ENCODE peak calls at places on chromosomes 7 and 10, in six cellular contexts. V is K562, N is HepG2, X is GM12891, S is H1, A is GM12878. E is an unnamed sample.

GRCh38 chr10:68561804-68562649 is 1.9 kb downstream of the TET1 start:
- DNase-seq in A (no peak), N (no peak), S (peak), V (peak), X (no peak), E (no peak)

GRCh38 chr10:62048919-62049636 is 147.6 kb downstream of the ARID5B start:
- DNase-seq in X (no peak), N (peak), A (no peak), V (peak), S (peak), E (no peak)

GRCh38 chr7:99190359-99191009 is 17.4 kb downstream of the KPNA7 start:
- DNase-seq in N (peak), S (no peak), A (no peak), X (no peak), V (no peak), E (no peak)

GRCh38 chr10:77333610-77334340 is 303.8 kb downstream of the KCNMA1 start:
- DNase-seq in A (no peak), N (peak), X (no peak), V (no peak), S (no peak), E (no peak)

GRCh38 chr10:119006451-119007210 is 22.9 kb upstream of the NANOS1 start:
- DNase-seq in X (no peak), V (no peak), N (peak), A (no peak), S (no peak), E (no peak)

GRCh38 chr7:44538798-44539668 is 2.1 kb downstream of the NPC1L1 start:
- DNase-seq in V (no peak), X (no peak), S (no peak), N (no peak), A (no peak), E (no peak)

GRCh38 chr10:120989996-120990395 is 138.8 kb downstream of the WDR11 start:
- DNase-seq in V (no peak), N (no peak), X (no peak), A (no peak), S (no peak), E (no peak)

GRCh38 chr7:45171946-45172345 is 14.4 kb downstream of the RAMP3 start:
- DNase-seq in N (no peak), X (no peak), A (no peak), V (no peak), S (no peak), E (no peak)

GRCh38 chr7:6205921-6206660 is 66.3 kb downstream of the CYTH3 start:
- DNase-seq in N (no peak), V (no peak), A (no peak), X (no peak), S (no peak), E (no peak)

GRCh38 chr7:136883046-136883445 is 14.6 kb downstream of the CHRM2 start:
- DNase-seq in V (no peak), X (no peak), N (no peak), A (no peak), S (no peak), E (no peak)

GRCh38 chr10:17452060-17452894 is 2.1 kb downstream of the ST8SIA6 start:
- DNase-seq in X (no peak), V (no peak), S (peak), A (no peak), N (no peak), E (no peak)

GRCh38 chr7:147670759-147671158 is 919.8 kb upstream of the C7orf33 start:
- DNase-seq in S (no peak), X (no peak), V (no peak), A (no peak), N (no peak), E (no peak)

GRCh38 chr7:54145716-54146115 is 396.5 kb upstream of the VSTM2A start:
- DNase-seq in X (no peak), V (no peak), N (no peak), S (no peak), A (no peak), E (no peak)

GRCh38 chr10:123842692-123843385 is 48.8 kb downstream of the CPXM2 start:
- DNase-seq in A (no peak), V (no peak), S (no peak), N (no peak), X (no peak), E (no peak)

GRCh38 chr10:43845121-43845520 is 196.4 kb upstream of the ZNF32 start:
- DNase-seq in X (no peak), V (no peak), S (no peak), A (no peak), N (no peak), E (no peak)

GRCh38 chr10:116753759-116754158 is 11.4 kb upstream of the HSPA12A start:
- DNase-seq in X (no peak), V (no peak), N (no peak), A (no peak), S (no peak), E (no peak)

GRCh38 chr7:151857412-151857811 is 19.5 kb downstream of the PRKAG2 start:
- DNase-seq in A (no peak), V (no peak), N (no peak), S (no peak), X (no peak), E (no peak)

GRCh38 chr10:100894589-100895294 is 18.0 kb upstream of the SLF2 start:
- DNase-seq in N (no peak), X (no peak), V (no peak), A (no peak), S (peak), E (no peak)

GRCh38 chr7:157335991-157336382 is 817 bp upstream of the DNAJB6 start:
- DNase-seq in N (no peak), V (no peak), X (no peak), S (no peak), A (no peak), E (no peak)

GRCh38 chr10:86970887-86971145 is 2.5 kb downstream of the ADIRF start:
- DNase-seq in S (no peak), N (no peak), V (no peak), A (no peak), X (no peak), E (no peak)

GRCh38 chr7:8277394-8277982 is 15.5 kb upstream of the ICA1 start:
- DNase-seq in N (peak), V (no peak), X (no peak), A (no peak), S (no peak), E (no peak)

GRCh38 chr7:66542049-66542448 is 86.6 kb upstream of the KCTD7 start:
- DNase-seq in N (no peak), A (no peak), V (no peak), S (no peak), X (no peak), E (no peak)

GRCh38 chr7:43292384-43292783 is 179.9 kb downstream of the HECW1 start:
- DNase-seq in S (no peak), N (no peak), V (no peak), A (no peak), X (no peak), E (no peak)

GRCh38 chr7:149856-150636 is 42.3 kb upstream of the FAM20C start:
- DNase-seq in V (no peak), N (no peak), S (peak), X (no peak), A (no peak), E (no peak)

GRCh38 chr7:12322287-12322902 is 81.3 kb downstream of the VWDE start:
- DNase-seq in N (peak), X (no peak), V (no peak), S (no peak), A (no peak), E (no peak)

GRCh38 chr10:95247200-95247880 is 43.5 kb downstream of the PDLIM1 start:
- DNase-seq in S (no peak), N (peak), A (no peak), V (no peak), X (no peak), E (no peak)

GRCh38 chr10:17454801-17455520 is 566 bp upstream of the ST8SIA6 start:
- DNase-seq in V (peak), S (no peak), N (no peak), X (no peak), A (no peak), E (no peak)

GRCh38 chr10:33803248-33803647 is 468.8 kb upstream of the NRP1 start:
- DNase-seq in V (no peak), N (peak), X (no peak), A (no peak), S (no peak), E (no peak)

GRCh38 chr7:40647719-40648118 is 512.9 kb downstream of the SUGCT start:
- DNase-seq in V (no peak), X (no peak), A (no peak), N (no peak), S (no peak), E (no peak)

GRCh38 chr7:33933611-33934281 is 28.4 kb downstream of the BMPER start:
- DNase-seq in A (no peak), X (no peak), V (no peak), N (no peak), S (no peak), E (no peak)
- TF ChIP-seq POLR2AphosphoS5 in A (no peak), X (no peak), V (no peak), N (no peak), S (no peak), E (no peak)

GRCh38 chr10:99523251-99523773 is 9.4 kb upstream of the NKX2-3 start:
- DNase-seq in X (no peak), S (peak), V (no peak), N (no peak), A (no peak), E (no peak)
- TF ChIP-seq POLR2A in X (no peak), S (no peak), V (no peak), N (no peak), A (no peak), E (no peak)

GRCh38 chr10:4067552-4068254 is 282.7 kb upstream of the KLF6 start:
- DNase-seq in A (no peak), X (no peak), S (no peak), V (no peak), N (no peak), E (no peak)
- TF ChIP-seq TAF1 in A (no peak), X (no peak), S (no peak), V (no peak), N (no peak), E (no peak)

GRCh38 chr7:29099896-29100847 is 46.2 kb downstream of the CPVL start:
- DNase-seq in A (no peak), V (no peak), S (no peak), N (peak), X (no peak), E (no peak)
- TF ChIP-seq POLR2AphosphoS5 in A (no peak), V (no peak), S (no peak), N (no peak), X (no peak), E (no peak)

DNA sequence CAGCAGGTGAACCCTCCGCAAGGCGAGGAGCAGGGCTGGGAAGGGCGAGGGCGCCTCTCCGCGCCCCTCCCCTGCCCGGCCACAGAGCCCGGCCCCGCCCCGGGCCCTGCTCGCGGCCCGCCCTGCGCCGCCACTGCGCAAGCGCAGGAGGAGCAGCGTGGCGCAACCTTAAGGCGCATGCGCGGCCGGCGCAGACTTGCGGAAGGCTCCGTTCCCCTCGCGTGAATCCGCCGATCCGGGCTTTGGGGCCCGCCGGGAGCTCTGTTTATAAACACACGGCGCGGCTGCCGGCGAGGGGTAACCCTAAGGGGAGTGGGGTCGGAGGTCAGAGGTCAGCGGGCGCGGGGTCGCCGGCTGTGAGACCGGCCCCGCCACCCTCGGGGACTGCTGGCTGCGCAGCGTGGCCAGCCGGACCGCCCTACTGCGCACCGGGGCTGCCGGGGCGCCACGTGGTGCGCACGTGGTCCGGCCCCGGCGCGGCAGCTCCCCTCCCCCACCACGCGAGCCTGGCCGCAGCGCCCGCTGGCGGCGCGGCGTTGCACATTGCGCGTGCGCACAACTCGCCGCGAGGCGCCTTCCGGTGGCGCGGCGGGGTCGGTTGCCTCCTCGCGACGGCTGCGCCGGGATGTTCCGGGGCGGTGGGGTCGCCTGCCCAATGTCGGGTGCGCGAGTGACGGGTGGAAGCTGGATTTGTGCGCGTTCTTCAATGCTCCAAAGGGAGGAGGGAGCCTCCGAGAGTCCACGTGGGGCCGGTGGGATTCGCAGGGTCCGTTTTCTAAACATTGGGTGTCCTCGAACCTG is 40.2 kb upstream of the FOXK1 start:
- DNase-seq in X (peak), V (peak), N (peak), S (peak), A (peak), E (peak)
- TF ChIP-seq POLR2A in X (peak), V (peak), N (peak), S (peak), A (peak), E (peak)

DNA sequence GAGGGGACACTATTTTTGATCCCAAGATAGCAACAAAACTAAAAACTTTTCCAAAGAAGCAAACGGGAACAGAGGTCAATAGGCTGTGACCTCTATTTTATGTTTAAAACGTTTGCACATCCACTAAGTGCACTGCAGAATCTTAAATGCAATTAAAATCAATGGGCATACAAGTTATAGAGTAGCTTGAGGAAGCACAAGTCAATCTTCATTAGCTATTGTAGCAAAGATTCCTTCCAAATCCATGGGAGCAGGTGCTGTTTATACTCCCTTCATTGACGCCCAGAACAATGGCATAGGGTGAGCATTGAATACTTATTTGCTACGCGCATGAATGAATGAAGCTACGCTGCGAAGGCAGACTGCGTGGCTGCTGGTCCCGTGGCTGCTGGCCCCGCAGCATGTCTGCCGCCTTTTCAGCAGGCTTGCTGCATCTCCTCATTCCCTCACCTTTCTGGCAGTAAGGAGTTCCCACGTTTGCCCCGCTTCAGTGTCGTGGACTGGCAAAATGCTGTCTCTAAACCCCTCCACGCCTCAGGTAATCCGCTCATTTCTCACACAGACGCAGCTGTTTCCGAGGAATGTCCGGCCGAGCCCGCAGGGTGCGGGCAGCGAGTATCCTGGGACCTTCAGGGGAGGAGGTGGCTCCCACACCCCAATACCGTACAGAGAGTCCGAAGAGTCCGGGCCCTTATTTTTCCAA is 754 bp upstream of the PHYHIPL start:
- DNase-seq in X (no peak), N (peak), V (no peak), A (no peak), S (peak), E (no peak)
- TF ChIP-seq TAF1 in X (no peak), N (no peak), V (no peak), A (no peak), S (no peak), E (no peak)

GRCh38 chr10:73601486-73601921 is 10.4 kb upstream of the USP54 start:
- DNase-seq in A (no peak), X (no peak), V (no peak), N (no peak), S (no peak), E (no peak)
- TF ChIP-seq POLR2AphosphoS5 in A (no peak), X (no peak), V (no peak), N (no peak), S (no peak), E (no peak)

DNA sequence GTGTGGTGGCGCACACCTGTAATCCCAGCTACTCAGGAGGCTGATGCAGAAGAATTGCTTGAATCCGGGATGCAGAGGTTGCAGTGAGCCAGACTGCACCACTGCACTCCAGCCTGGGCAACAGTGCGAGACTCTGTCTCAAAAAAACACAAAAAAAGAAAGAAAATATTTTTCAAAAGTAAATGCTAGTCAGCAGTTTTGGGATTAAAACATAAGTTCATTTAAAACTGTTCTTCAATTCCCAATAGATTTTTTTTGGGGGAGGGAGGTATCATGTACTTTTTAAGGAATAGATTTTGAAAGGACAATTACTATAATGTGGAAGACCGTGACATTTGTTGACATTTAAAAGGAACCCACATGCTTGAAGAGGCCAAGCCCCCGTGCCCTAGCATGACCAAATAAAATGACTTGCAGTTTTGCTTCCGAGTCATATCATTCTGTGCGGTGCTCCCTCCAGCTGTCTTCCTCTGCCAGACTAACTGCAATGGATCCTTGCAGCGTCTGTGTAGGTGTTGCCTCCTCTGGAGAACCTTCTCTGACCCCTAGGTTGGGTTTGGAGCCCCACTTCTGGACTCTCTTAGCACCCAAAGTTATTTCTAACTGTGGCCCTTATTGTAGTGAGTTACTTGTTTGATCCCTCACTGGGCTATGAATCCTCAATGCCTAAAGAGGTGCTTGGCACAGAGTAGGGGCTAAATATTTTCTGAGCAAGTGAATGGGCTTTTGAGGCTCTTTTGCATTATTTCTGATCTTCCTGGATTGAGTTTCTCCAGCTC is 17.4 kb upstream of the HPS1 start:
- DNase-seq in N (no peak), A (no peak), X (no peak), V (no peak), S (no peak), E (no peak)
- TF ChIP-seq POLR2A in N (no peak), A (no peak), X (no peak), V (no peak), S (no peak), E (no peak)

E was measured in GM12892.